ENCODE peak calls at places on chromosomes 6 and 20, in eight cellular contexts. One of them, this sample, is unnamed.

GRCh38 chr6:127069659-127070279 is 48.7 kb upstream of the RSPO3 start:
- DNase-seq in ovary: no peak
- DNase-seq in caudate nucleus: no peak
- DNase-seq in HT1080: peak; percentile 32
- DNase-seq in GM04503: no peak
- DNase-seq in endothelial cell: no peak
- DNase-seq in activated effector memory CD4-positive, alpha-beta T cell treated with anti-CD3 and anti-CD28 coated beads, Interleukin-2, amount 50 U/mL, for 16 hours: no peak
- DNase-seq in NCI-H1105: peak; percentile 6
- DNase-seq in this sample: no peak

GRCh38 chr20:22374678-22375590 is 209.4 kb downstream of the FOXA2 start:
- DNase-seq in ovary: no peak
- DNase-seq in caudate nucleus: no peak
- DNase-seq in HT1080: peak; percentile 79
- DNase-seq in GM04503: no peak
- DNase-seq in endothelial cell: no peak
- DNase-seq in activated effector memory CD4-positive, alpha-beta T cell treated with anti-CD3 and anti-CD28 coated beads, Interleukin-2, amount 50 U/mL, for 16 hours: no peak
- DNase-seq in NCI-H1105: peak; percentile 20
- DNase-seq in this sample: no peak

GRCh38 chr6:137581019-137581707 is 87.0 kb upstream of the OLIG3 start:
- DNase-seq in ovary: no peak
- DNase-seq in caudate nucleus: no peak
- DNase-seq in HT1080: no peak
- DNase-seq in GM04503: no peak
- DNase-seq in endothelial cell: no peak
- DNase-seq in activated effector memory CD4-positive, alpha-beta T cell treated with anti-CD3 and anti-CD28 coated beads, Interleukin-2, amount 50 U/mL, for 16 hours: no peak
- DNase-seq in NCI-H1105: no peak
- DNase-seq in this sample: no peak

GRCh38 chr6:89951574-89952360 is 57.5 kb downstream of the GJA10 start:
- DNase-seq in ovary: peak; percentile 51
- DNase-seq in caudate nucleus: peak; percentile 11
- DNase-seq in HT1080: peak; percentile 46
- DNase-seq in GM04503: no peak
- DNase-seq in endothelial cell: no peak
- DNase-seq in activated effector memory CD4-positive, alpha-beta T cell treated with anti-CD3 and anti-CD28 coated beads, Interleukin-2, amount 50 U/mL, for 16 hours: no peak
- DNase-seq in NCI-H1105: no peak
- DNase-seq in this sample: no peak

GRCh38 chr6:14804444-14805210 is 441.2 kb upstream of the JARID2 start:
- DNase-seq in ovary: peak; percentile 93
- DNase-seq in caudate nucleus: peak; percentile 65
- DNase-seq in HT1080: peak; percentile 38
- DNase-seq in GM04503: no peak
- DNase-seq in endothelial cell: no peak
- DNase-seq in activated effector memory CD4-positive, alpha-beta T cell treated with anti-CD3 and anti-CD28 coated beads, Interleukin-2, amount 50 U/mL, for 16 hours: no peak
- DNase-seq in NCI-H1105: no peak
- DNase-seq in this sample: no peak

GRCh38 chr6:5173862-5174643 is 86.7 kb downstream of the LYRM4 start:
- DNase-seq in ovary: no peak
- DNase-seq in caudate nucleus: no peak
- DNase-seq in HT1080: no peak
- DNase-seq in GM04503: no peak
- DNase-seq in endothelial cell: no peak
- DNase-seq in activated effector memory CD4-positive, alpha-beta T cell treated with anti-CD3 and anti-CD28 coated beads, Interleukin-2, amount 50 U/mL, for 16 hours: peak; percentile 75
- DNase-seq in NCI-H1105: no peak
- DNase-seq in this sample: no peak

GRCh38 chr6:125471703-125472102 is 169.9 kb upstream of the HDDC2 start:
- DNase-seq in ovary: no peak
- DNase-seq in caudate nucleus: no peak
- DNase-seq in HT1080: no peak
- DNase-seq in GM04503: no peak
- DNase-seq in endothelial cell: no peak
- DNase-seq in activated effector memory CD4-positive, alpha-beta T cell treated with anti-CD3 and anti-CD28 coated beads, Interleukin-2, amount 50 U/mL, for 16 hours: no peak
- DNase-seq in NCI-H1105: no peak
- DNase-seq in this sample: no peak

GRCh38 chr6:166751051-166751595 is 124.1 kb upstream of the RPS6KA2 start:
- DNase-seq in ovary: no peak
- DNase-seq in caudate nucleus: no peak
- DNase-seq in HT1080: no peak
- DNase-seq in GM04503: no peak
- DNase-seq in endothelial cell: no peak
- DNase-seq in activated effector memory CD4-positive, alpha-beta T cell treated with anti-CD3 and anti-CD28 coated beads, Interleukin-2, amount 50 U/mL, for 16 hours: no peak
- DNase-seq in NCI-H1105: no peak
- DNase-seq in this sample: no peak

GRCh38 chr20:7841291-7841966 is 98.8 kb downstream of the HAO1 start:
- DNase-seq in ovary: no peak
- DNase-seq in caudate nucleus: no peak
- DNase-seq in HT1080: peak; percentile 88
- DNase-seq in GM04503: no peak
- DNase-seq in endothelial cell: no peak
- DNase-seq in activated effector memory CD4-positive, alpha-beta T cell treated with anti-CD3 and anti-CD28 coated beads, Interleukin-2, amount 50 U/mL, for 16 hours: no peak
- DNase-seq in NCI-H1105: no peak
- DNase-seq in this sample: no peak

GRCh38 chr6:34630040-34630439 is 66.5 kb downstream of the ILRUN start:
- DNase-seq in ovary: no peak
- DNase-seq in caudate nucleus: no peak
- DNase-seq in HT1080: peak; percentile 79
- DNase-seq in GM04503: peak; percentile 73
- DNase-seq in endothelial cell: no peak
- DNase-seq in activated effector memory CD4-positive, alpha-beta T cell treated with anti-CD3 and anti-CD28 coated beads, Interleukin-2, amount 50 U/mL, for 16 hours: no peak
- DNase-seq in NCI-H1105: no peak
- DNase-seq in this sample: no peak

GRCh38 chr6:153862139-153862538 is 176.9 kb upstream of the OPRM1 start:
- DNase-seq in ovary: no peak
- DNase-seq in caudate nucleus: no peak
- DNase-seq in HT1080: no peak
- DNase-seq in GM04503: no peak
- DNase-seq in endothelial cell: no peak
- DNase-seq in activated effector memory CD4-positive, alpha-beta T cell treated with anti-CD3 and anti-CD28 coated beads, Interleukin-2, amount 50 U/mL, for 16 hours: no peak
- DNase-seq in NCI-H1105: no peak
- DNase-seq in this sample: no peak

GRCh38 chr20:62812181-62812906 is 4.5 kb upstream of the COL9A3 start:
- DNase-seq in ovary: no peak
- DNase-seq in caudate nucleus: no peak
- DNase-seq in HT1080: no peak
- DNase-seq in GM04503: no peak
- DNase-seq in endothelial cell: no peak
- DNase-seq in activated effector memory CD4-positive, alpha-beta T cell treated with anti-CD3 and anti-CD28 coated beads, Interleukin-2, amount 50 U/mL, for 16 hours: no peak
- DNase-seq in NCI-H1105: no peak
- DNase-seq in this sample: no peak